ENCODE peak calls at places on chromosomes 13 and 19, in nine cellular contexts. N is pancreas; P is thyroid gland; T is stimulated activated CD8-positive, alpha-beta memory T cell treated with anti-CD3 and anti-CD28 coated beads, Interleukin-7, amount 100 ng/mL, for 24 hours; U is mucosa of gallbladder; B is activated T-cell treated with anti-CD3 and anti-CD28 coated beads, Interleukin-2, amount 50 U/mL, for 4 hours; A is ascending aorta; O is activated CD8-positive, alpha-beta memory T cell treated with anti-CD3 and anti-CD28 coated beads for 1 hour; K is endothelial cell. Z is an unnamed sample.

GRCh38 chr19:37511821-37512220 is 5.1 kb downstream of the ZNF793 start:
- DNase-seq in N (no peak), P (no peak), T (no peak), U (no peak), B (no peak), A (no peak), O (no peak), K (no peak), Z (no peak)

GRCh38 chr13:50340566-50341287 is 325.5 kb downstream of the KCNRG start:
- DNase-seq in N (no peak), P (no peak), T (no peak), U (peak; percentile 13), B (no peak), A (no peak), O (no peak), K (no peak), Z (no peak)

GRCh38 chr13:50170447-50171037 is 155.3 kb downstream of the KCNRG start:
- DNase-seq in N (no peak), P (no peak), T (no peak), U (no peak), B (no peak), A (no peak), O (no peak), K (no peak), Z (no peak)

GRCh38 chr19:862529-863304 is 3.3 kb downstream of the CFD start:
- DNase-seq in N (peak; percentile 81), P (peak; percentile 47), T (peak; percentile 66), U (peak; percentile 56), B (peak; percentile 70), A (peak; percentile 78), O (peak; percentile 49), K (peak; percentile 56), Z (peak; percentile 76)

GRCh38 chr19:32691952-32692726 is 518 bp downstream of the NUDT19 start:
- DNase-seq in N (peak; percentile 63), P (peak; percentile 69), T (no peak), U (peak; percentile 47), B (peak; percentile 27), A (peak; percentile 81), O (no peak), K (peak; percentile 56), Z (peak; percentile 59)

GRCh38 chr13:88908896-88909535 is 1237.8 kb downstream of the SLITRK5 start:
- DNase-seq in N (no peak), P (peak; percentile 28), T (no peak), U (no peak), B (no peak), A (no peak), O (no peak), K (no peak), Z (no peak)

GRCh38 chr13:27956576-27957300 is 12.4 kb downstream of the CDX2 start:
- DNase-seq in N (no peak), P (no peak), T (no peak), U (no peak), B (no peak), A (no peak), O (no peak), K (no peak), Z (no peak)

GRCh38 chr13:111479412-111479811 is 159.0 kb downstream of the TEX29 start:
- DNase-seq in N (no peak), P (no peak), T (no peak), U (no peak), B (no peak), A (no peak), O (no peak), K (no peak), Z (no peak)

GRCh38 chr19:1563251-1563650 is 4.9 kb downstream of the MEX3D start:
- DNase-seq in N (no peak), P (no peak), T (no peak), U (no peak), B (no peak), A (no peak), O (no peak), K (no peak), Z (no peak)

GRCh38 chr13:51688937-51689336 is 104.7 kb downstream of the WDFY2 start:
- DNase-seq in N (no peak), P (no peak), T (no peak), U (no peak), B (no peak), A (no peak), O (no peak), K (no peak), Z (no peak)

GRCh38 chr19:30324982-30325381 is 47.2 kb upstream of the ZNF536 start:
- DNase-seq in N (no peak), P (no peak), T (no peak), U (no peak), B (no peak), A (peak; percentile 53), O (no peak), K (no peak), Z (no peak)

GRCh38 chr13:35005051-35005450 is 63.0 kb downstream of the NBEA start:
- DNase-seq in N (no peak), P (no peak), T (no peak), U (no peak), B (no peak), A (no peak), O (no peak), K (no peak), Z (no peak)

GRCh38 chr13:98476538-98476966 is 100.4 kb downstream of the STK24 start:
- DNase-seq in N (peak; percentile 56), P (peak; percentile 32), T (peak; percentile 81), U (peak; percentile 78), B (peak; percentile 82), A (peak; percentile 81), O (peak; percentile 74), K (peak; percentile 24), Z (peak; percentile 87)

GRCh38 chr19:11540642-11541041 is 2.0 kb downstream of the CNN1 start:
- DNase-seq in N (no peak), P (no peak), T (no peak), U (no peak), B (no peak), A (no peak), O (no peak), K (no peak), Z (no peak)

GRCh38 chr19:541699-542098 is 2.2 kb upstream of the GZMM start:
- DNase-seq in N (peak; percentile 27), P (no peak), T (no peak), U (no peak), B (no peak), A (no peak), O (no peak), K (no peak), Z (no peak)

GRCh38 chr19:3821857-3822364 is 35.7 kb upstream of the MATK start:
- DNase-seq in N (peak; percentile 61), P (peak; percentile 50), T (peak; percentile 84), U (peak; percentile 74), B (peak; percentile 96), A (peak; percentile 70), O (peak; percentile 71), K (peak; percentile 92), Z (peak; percentile 85)

GRCh38 chr13:113076681-113077401 is 28.8 kb upstream of the F7 start:
- DNase-seq in N (peak; percentile 22), P (no peak), T (no peak), U (no peak), B (no peak), A (no peak), O (no peak), K (no peak), Z (no peak)

GRCh38 chr19:28014821-28015405 is 1198.0 kb downstream of the UQCRFS1 start:
- DNase-seq in N (no peak), P (no peak), T (no peak), U (no peak), B (no peak), A (no peak), O (no peak), K (no peak), Z (no peak)

GRCh38 chr13:27638521-27638920 is 16.8 kb downstream of the POLR1D start:
- DNase-seq in N (no peak), P (no peak), T (no peak), U (no peak), B (no peak), A (no peak), O (no peak), K (no peak), Z (no peak)

GRCh38 chr19:4342421-4343055 is 824 bp upstream of the MPND start:
- DNase-seq in N (peak; percentile 93), P (peak; percentile 97), T (peak; percentile 79), U (peak; percentile 99), B (peak; percentile 82), A (peak; percentile 99), O (peak; percentile 78), K (peak; percentile 91), Z (peak; percentile 95)

GRCh38 chr13:72431981-72432617 is 295.3 kb downstream of the MZT1 start:
- DNase-seq in N (no peak), P (no peak), T (no peak), U (no peak), B (no peak), A (no peak), O (no peak), K (no peak), Z (no peak)

GRCh38 chr13:50991624-50992610 is 82.3 kb downstream of the RNASEH2B start:
- DNase-seq in N (no peak), P (no peak), T (no peak), U (no peak), B (no peak), A (no peak), O (no peak), K (no peak), Z (peak; percentile 41)

GRCh38 chr13:105428816-105429215 is 1106.6 kb downstream of the EFNB2 start:
- DNase-seq in N (no peak), P (no peak), T (no peak), U (no peak), B (no peak), A (no peak), O (no peak), K (no peak), Z (no peak)

GRCh38 chr19:30207357-30207756 is 164.8 kb upstream of the ZNF536 start:
- DNase-seq in N (no peak), P (no peak), T (no peak), U (no peak), B (no peak), A (no peak), O (no peak), K (no peak), Z (no peak)

GRCh38 chr13:110229905-110230563 is 76.9 kb downstream of the COL4A1 start:
- DNase-seq in N (no peak), P (no peak), T (no peak), U (peak; percentile 3), B (no peak), A (no peak), O (no peak), K (no peak), Z (no peak)

GRCh38 chr13:45456196-45456972 is 8.4 kb upstream of the COG3 start:
- DNase-seq in N (no peak), P (no peak), T (no peak), U (no peak), B (no peak), A (no peak), O (no peak), K (no peak), Z (no peak)